ENCODE peak calls at places on chromosomes 4 and X, in ten cellular contexts. One of them, this sample, is unnamed.

GRCh38 chr4:184356366-184356765 is 118.0 kb downstream of the IRF2 start:
- DNase-seq in left ventricle myocardium inferior: no peak
- DNase-seq in upper lobe of right lung: no peak
- DNase-seq in ascending aorta: no peak
- DNase-seq in AG04449: no peak
- DNase-seq in WTC11: no peak
- DNase-seq in lower lobe of right lung: no peak
- DNase-seq in left lung: no peak
- DNase-seq in H9: peak; percentile 8
- DNase-seq in cardiac fibroblast: no peak
- DNase-seq in this sample: peak; percentile 42

GRCh38 chr4:67680568-67681222 is 20.3 kb downstream of the UBA6 start:
- DNase-seq in cardiac fibroblast: peak; percentile 84
- DNase-seq in H9: no peak
- DNase-seq in lower lobe of right lung: no peak
- DNase-seq in WTC11: no peak
- DNase-seq in AG04449: no peak
- DNase-seq in upper lobe of right lung: no peak
- DNase-seq in ascending aorta: no peak
- DNase-seq in left lung: no peak
- DNase-seq in left ventricle myocardium inferior: no peak
- DNase-seq in this sample: peak; percentile 85

GRCh38 chr4:187393546-187394344 is 601.8 kb upstream of the ZFP42 start:
- DNase-seq in H9: no peak
- DNase-seq in left ventricle myocardium inferior: no peak
- DNase-seq in WTC11: no peak
- DNase-seq in cardiac fibroblast: no peak
- DNase-seq in upper lobe of right lung: no peak
- DNase-seq in ascending aorta: no peak
- DNase-seq in lower lobe of right lung: no peak
- DNase-seq in AG04449: peak; percentile 16
- DNase-seq in left lung: no peak
- DNase-seq in this sample: no peak

GRCh38 chr4:145852256-145852839 is 86.3 kb downstream of the ZNF827 start:
- DNase-seq in AG04449: no peak
- DNase-seq in lower lobe of right lung: no peak
- DNase-seq in left ventricle myocardium inferior: no peak
- DNase-seq in cardiac fibroblast: peak; percentile 52
- DNase-seq in WTC11: no peak
- DNase-seq in H9: no peak
- DNase-seq in upper lobe of right lung: no peak
- DNase-seq in left lung: no peak
- DNase-seq in ascending aorta: no peak
- DNase-seq in this sample: no peak

GRCh38 chr4:25002679-25003078 is 28.1 kb downstream of the LGI2 start:
- DNase-seq in AG04449: no peak
- DNase-seq in upper lobe of right lung: no peak
- DNase-seq in lower lobe of right lung: no peak
- DNase-seq in ascending aorta: no peak
- DNase-seq in WTC11: no peak
- DNase-seq in H9: no peak
- DNase-seq in left lung: no peak
- DNase-seq in left ventricle myocardium inferior: no peak
- DNase-seq in cardiac fibroblast: peak; percentile 10
- DNase-seq in this sample: peak; percentile 11

GRCh38 chr4:18934197-18934596 is 912.6 kb upstream of the LCORL start:
- DNase-seq in ascending aorta: no peak
- DNase-seq in left ventricle myocardium inferior: no peak
- DNase-seq in lower lobe of right lung: no peak
- DNase-seq in AG04449: no peak
- DNase-seq in upper lobe of right lung: no peak
- DNase-seq in left lung: no peak
- DNase-seq in H9: no peak
- DNase-seq in cardiac fibroblast: no peak
- DNase-seq in WTC11: no peak
- DNase-seq in this sample: peak; percentile 17

GRCh38 chrX:110012818-110013484 is 10.0 kb downstream of the TMEM164 start:
- DNase-seq in WTC11: no peak
- DNase-seq in left ventricle myocardium inferior: no peak
- DNase-seq in ascending aorta: no peak
- DNase-seq in left lung: no peak
- DNase-seq in lower lobe of right lung: no peak
- DNase-seq in upper lobe of right lung: no peak
- DNase-seq in cardiac fibroblast: no peak
- DNase-seq in AG04449: no peak
- DNase-seq in H9: no peak
- DNase-seq in this sample: no peak

GRCh38 chrX:19791562-19791961 is 95.8 kb downstream of the SH3KBP1 start:
- DNase-seq in WTC11: no peak
- DNase-seq in left lung: no peak
- DNase-seq in AG04449: no peak
- DNase-seq in cardiac fibroblast: peak; percentile 75
- DNase-seq in upper lobe of right lung: no peak
- DNase-seq in lower lobe of right lung: no peak
- DNase-seq in H9: no peak
- DNase-seq in ascending aorta: no peak
- DNase-seq in left ventricle myocardium inferior: no peak
- DNase-seq in this sample: peak; percentile 11

GRCh38 chr4:123411976-123412589 is 15.5 kb downstream of the SPRY1 start:
- DNase-seq in H9: no peak
- DNase-seq in AG04449: no peak
- DNase-seq in left ventricle myocardium inferior: no peak
- DNase-seq in ascending aorta: no peak
- DNase-seq in lower lobe of right lung: no peak
- DNase-seq in left lung: no peak
- DNase-seq in upper lobe of right lung: no peak
- DNase-seq in WTC11: no peak
- DNase-seq in cardiac fibroblast: no peak
- DNase-seq in this sample: no peak

GRCh38 chr4:79609853-79610252 is 201.8 kb upstream of the GK2 start:
- DNase-seq in AG04449: no peak
- DNase-seq in ascending aorta: no peak
- DNase-seq in upper lobe of right lung: no peak
- DNase-seq in H9: no peak
- DNase-seq in lower lobe of right lung: no peak
- DNase-seq in left ventricle myocardium inferior: no peak
- DNase-seq in left lung: no peak
- DNase-seq in cardiac fibroblast: peak; percentile 12
- DNase-seq in WTC11: no peak
- DNase-seq in this sample: no peak

GRCh38 chr4:16532240-16532990 is 306.1 kb upstream of the TAPT1 start:
- DNase-seq in left lung: no peak
- DNase-seq in upper lobe of right lung: no peak
- DNase-seq in cardiac fibroblast: peak; percentile 87
- DNase-seq in AG04449: peak; percentile 82
- DNase-seq in left ventricle myocardium inferior: no peak
- DNase-seq in ascending aorta: no peak
- DNase-seq in H9: no peak
- DNase-seq in WTC11: no peak
- DNase-seq in lower lobe of right lung: no peak
- DNase-seq in this sample: peak; percentile 2

GRCh38 chr4:176778063-176778462 is 14.7 kb downstream of the VEGFC start:
- DNase-seq in lower lobe of right lung: no peak
- DNase-seq in AG04449: no peak
- DNase-seq in upper lobe of right lung: no peak
- DNase-seq in left lung: no peak
- DNase-seq in ascending aorta: no peak
- DNase-seq in H9: no peak
- DNase-seq in cardiac fibroblast: peak; percentile 89
- DNase-seq in WTC11: no peak
- DNase-seq in left ventricle myocardium inferior: no peak
- DNase-seq in this sample: peak; percentile 65

GRCh38 chrX:46953137-46953527 is 40.9 kb downstream of the JADE3 start:
- DNase-seq in WTC11: no peak
- DNase-seq in cardiac fibroblast: no peak
- DNase-seq in H9: no peak
- DNase-seq in left ventricle myocardium inferior: no peak
- DNase-seq in upper lobe of right lung: no peak
- DNase-seq in lower lobe of right lung: no peak
- DNase-seq in AG04449: no peak
- DNase-seq in left lung: no peak
- DNase-seq in ascending aorta: no peak
- DNase-seq in this sample: no peak

DNA sequence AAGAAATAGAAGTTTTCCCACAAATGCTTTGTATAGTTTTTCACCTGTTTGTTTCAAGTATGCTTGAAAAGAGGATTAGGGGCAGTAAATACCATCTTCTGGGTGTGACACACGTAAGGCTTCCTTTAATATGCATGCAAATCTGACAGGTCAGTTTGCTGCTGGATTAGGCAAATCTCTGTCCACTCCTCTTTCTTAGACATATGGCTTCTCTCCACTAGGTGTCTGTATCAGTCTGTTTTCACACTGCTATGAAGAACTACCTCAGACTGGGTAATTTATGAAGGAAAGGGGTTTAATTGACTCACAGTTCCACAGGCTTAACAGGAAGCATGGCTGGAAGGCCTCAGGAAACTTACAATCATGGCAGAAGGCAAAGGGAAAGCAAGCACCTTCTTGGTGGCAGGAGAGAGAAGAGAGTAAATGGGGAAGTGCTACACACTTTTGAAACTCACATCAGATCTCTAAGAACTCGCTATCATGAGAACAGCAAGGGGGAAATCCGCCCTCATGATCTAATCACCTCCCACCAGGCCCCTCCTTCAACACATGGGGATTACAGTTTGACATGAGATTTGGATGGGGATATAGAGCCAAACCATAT is 66.9 kb downstream of the TAB3 start:
- DNase-seq in AG04449: no peak
- DNase-seq in left ventricle myocardium inferior: no peak
- DNase-seq in ascending aorta: no peak
- DNase-seq in left lung: no peak
- DNase-seq in lower lobe of right lung: no peak
- DNase-seq in WTC11: no peak
- DNase-seq in upper lobe of right lung: no peak
- DNase-seq in H9: no peak
- DNase-seq in cardiac fibroblast: peak; percentile 15
- DNase-seq in this sample: no peak
- TF ChIP-seq CTCF in AG04449: no peak
- TF ChIP-seq CTCF in left ventricle myocardium inferior: no peak
- TF ChIP-seq CTCF in ascending aorta: no peak
- TF ChIP-seq CTCF in left lung: no peak
- TF ChIP-seq CTCF in lower lobe of right lung: no peak
- TF ChIP-seq CTCF in WTC11: no peak
- TF ChIP-seq CTCF in upper lobe of right lung: no peak
- TF ChIP-seq CTCF in H9: peak; percentile 39
- TF ChIP-seq CTCF in cardiac fibroblast: no peak
- TF ChIP-seq CTCF in this sample: no peak

GRCh38 chrX:64642482-64642881 is 247.2 kb upstream of the MTMR8 start:
- DNase-seq in AG04449: no peak
- DNase-seq in ascending aorta: no peak
- DNase-seq in lower lobe of right lung: no peak
- DNase-seq in left lung: no peak
- DNase-seq in cardiac fibroblast: peak; percentile 0
- DNase-seq in WTC11: peak; percentile 17
- DNase-seq in left ventricle myocardium inferior: no peak
- DNase-seq in upper lobe of right lung: no peak
- DNase-seq in H9: no peak
- DNase-seq in this sample: no peak
- TF ChIP-seq CTCF in AG04449: no peak
- TF ChIP-seq CTCF in ascending aorta: no peak
- TF ChIP-seq CTCF in lower lobe of right lung: no peak
- TF ChIP-seq CTCF in left lung: peak; percentile 9
- TF ChIP-seq CTCF in cardiac fibroblast: peak; percentile 6
- TF ChIP-seq CTCF in WTC11: no peak
- TF ChIP-seq CTCF in left ventricle myocardium inferior: no peak
- TF ChIP-seq CTCF in upper lobe of right lung: no peak
- TF ChIP-seq CTCF in H9: peak; percentile 63
- TF ChIP-seq CTCF in this sample: no peak

GRCh38 chr4:98661356-98662054 is 3.1 kb upstream of the TSPAN5 start:
- DNase-seq in left ventricle myocardium inferior: no peak
- DNase-seq in cardiac fibroblast: no peak
- DNase-seq in WTC11: no peak
- DNase-seq in H9: no peak
- DNase-seq in lower lobe of right lung: no peak
- DNase-seq in left lung: no peak
- DNase-seq in AG04449: no peak
- DNase-seq in ascending aorta: no peak
- DNase-seq in upper lobe of right lung: no peak
- DNase-seq in this sample: peak; percentile 98

GRCh38 chr4:98658287-98659105 is at the start of gene TSPAN5:
- DNase-seq in ascending aorta: peak; percentile 88
- DNase-seq in WTC11: peak; percentile 84
- DNase-seq in left lung: peak; percentile 83
- DNase-seq in lower lobe of right lung: peak; percentile 82
- DNase-seq in left ventricle myocardium inferior: peak; percentile 79
- DNase-seq in upper lobe of right lung: peak; percentile 89
- DNase-seq in AG04449: no peak
- DNase-seq in cardiac fibroblast: peak; percentile 78
- DNase-seq in H9: peak; percentile 84
- DNase-seq in this sample: peak; percentile 40

GRCh38 chr4:98657531-98658286 is 702 bp downstream of the TSPAN5 start:
- DNase-seq in left lung: peak; percentile 43
- DNase-seq in H9: peak; percentile 68
- DNase-seq in upper lobe of right lung: no peak
- DNase-seq in AG04449: no peak
- DNase-seq in left ventricle myocardium inferior: peak; percentile 22
- DNase-seq in lower lobe of right lung: no peak
- DNase-seq in WTC11: peak; percentile 28
- DNase-seq in ascending aorta: peak; percentile 70
- DNase-seq in cardiac fibroblast: peak; percentile 75
- DNase-seq in this sample: peak; percentile 78

GRCh38 chr4:98659741-98660507 is 1.5 kb upstream of the TSPAN5 start:
- DNase-seq in H9: no peak
- DNase-seq in ascending aorta: no peak
- DNase-seq in AG04449: no peak
- DNase-seq in cardiac fibroblast: peak; percentile 64
- DNase-seq in WTC11: no peak
- DNase-seq in left lung: no peak
- DNase-seq in lower lobe of right lung: no peak
- DNase-seq in upper lobe of right lung: no peak
- DNase-seq in left ventricle myocardium inferior: no peak
- DNase-seq in this sample: peak; percentile 90

DNA sequence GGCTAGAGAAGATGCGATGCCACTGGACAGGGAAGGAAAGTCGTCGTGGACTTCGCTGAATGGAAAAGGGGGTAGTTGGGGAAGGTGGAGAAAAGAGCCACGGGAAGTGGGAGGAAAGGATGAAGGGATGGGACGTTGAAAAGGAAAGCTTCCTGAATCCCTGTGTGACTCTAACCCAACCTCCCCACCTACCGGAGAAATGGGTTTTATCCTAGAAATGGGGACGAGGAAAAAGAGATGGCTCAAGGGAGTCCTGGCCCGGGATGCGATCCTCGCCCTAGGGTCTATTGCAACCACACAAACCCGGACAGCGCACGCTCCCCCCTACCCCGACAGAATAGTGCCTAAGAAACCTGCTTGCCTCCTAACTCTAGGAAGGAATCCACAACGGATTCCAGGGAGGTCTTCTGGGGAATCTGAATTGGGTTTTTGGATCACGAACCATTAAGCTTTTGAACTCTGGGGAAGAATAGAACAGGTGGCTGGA is 738 bp upstream of the TSPAN5 start:
- DNase-seq in ascending aorta: no peak
- DNase-seq in left lung: no peak
- DNase-seq in AG04449: no peak
- DNase-seq in upper lobe of right lung: no peak
- DNase-seq in H9: peak; percentile 49
- DNase-seq in left ventricle myocardium inferior: no peak
- DNase-seq in lower lobe of right lung: no peak
- DNase-seq in cardiac fibroblast: peak; percentile 56
- DNase-seq in WTC11: peak; percentile 43
- DNase-seq in this sample: peak; percentile 18
- TF ChIP-seq CTCF in ascending aorta: no peak
- TF ChIP-seq CTCF in left lung: no peak
- TF ChIP-seq CTCF in AG04449: no peak
- TF ChIP-seq CTCF in upper lobe of right lung: no peak
- TF ChIP-seq CTCF in H9: peak; percentile 22
- TF ChIP-seq CTCF in left ventricle myocardium inferior: no peak
- TF ChIP-seq CTCF in lower lobe of right lung: no peak
- TF ChIP-seq CTCF in cardiac fibroblast: peak; percentile 13
- TF ChIP-seq CTCF in WTC11: no peak
- TF ChIP-seq CTCF in this sample: no peak

GRCh38 chrX:2230457-2230856 is 270.3 kb downstream of the DHRSX start:
- DNase-seq in left ventricle myocardium inferior: no peak
- DNase-seq in lower lobe of right lung: no peak
- DNase-seq in left lung: no peak
- DNase-seq in cardiac fibroblast: no peak
- DNase-seq in AG04449: no peak
- DNase-seq in H9: no peak
- DNase-seq in WTC11: no peak
- DNase-seq in upper lobe of right lung: no peak
- DNase-seq in ascending aorta: no peak
- DNase-seq in this sample: no peak
- TF ChIP-seq CTCF in left ventricle myocardium inferior: no peak
- TF ChIP-seq CTCF in lower lobe of right lung: no peak
- TF ChIP-seq CTCF in left lung: no peak
- TF ChIP-seq CTCF in cardiac fibroblast: no peak
- TF ChIP-seq CTCF in AG04449: no peak
- TF ChIP-seq CTCF in H9: no peak
- TF ChIP-seq CTCF in WTC11: no peak
- TF ChIP-seq CTCF in upper lobe of right lung: no peak
- TF ChIP-seq CTCF in ascending aorta: no peak
- TF ChIP-seq CTCF in this sample: no peak

This sample was measured in bronchial epithelial cell.